ENCODE peak calls at places on chromosome 17, in nine cellular contexts. Y is HEK293T, A is HuH-7.5, M is choroid plexus epithelial cell, F is NCI-H2081, N is HS-5, S is NCI-H510A, J is neural crest cell, H is KG1. R is an unnamed sample.

GRCh38 chr17:20096430-20096829 is 87.3 kb downstream of the SPECC1 start:
- DNase-seq in H (no peak), J (no peak), S (no peak), N (no peak), F (no peak), A (no peak), M (no peak), Y (no peak), R (no peak)

GRCh38 chr17:49260011-49260921 is 29.7 kb upstream of the PHOSPHO1 start:
- DNase-seq in N (peak), Y (peak), F (peak), H (peak), M (peak), J (peak), S (peak), A (peak), R (peak)

GRCh38 chr17:27624555-27624954 is 6.4 kb upstream of the LGALS9 start:
- DNase-seq in F (no peak), N (no peak), H (no peak), A (no peak), Y (no peak), J (no peak), S (no peak), M (no peak), R (no peak)

GRCh38 chr17:44122825-44123355 is 551 bp downstream of the HDAC5 start:
- DNase-seq in A (no peak), H (no peak), Y (no peak), N (no peak), M (no peak), F (no peak), J (no peak), S (no peak), R (no peak)

GRCh38 chr17:80419255-80419654 is 4.3 kb downstream of the ENDOV start:
- DNase-seq in N (no peak), S (no peak), J (no peak), F (no peak), A (peak), M (no peak), H (no peak), Y (no peak), R (no peak)

GRCh38 chr17:16297367-16298139 is 55.7 kb downstream of the CENPV start:
- DNase-seq in A (no peak), J (no peak), F (no peak), H (no peak), Y (no peak), N (no peak), M (no peak), S (no peak), R (peak)

GRCh38 chr17:44840936-44841335 is 6.7 kb upstream of the HIGD1B start:
- DNase-seq in J (no peak), N (no peak), F (no peak), Y (no peak), H (no peak), S (no peak), A (no peak), M (no peak), R (no peak)

GRCh38 chr17:77356690-77357201 is 216.0 kb downstream of the SEC14L1 start:
- DNase-seq in Y (no peak), N (no peak), H (no peak), M (no peak), A (no peak), J (no peak), S (no peak), F (no peak), R (no peak)

GRCh38 chr17:66976781-66977201 is 12.3 kb downstream of the CACNG4 start:
- DNase-seq in A (no peak), Y (no peak), F (no peak), M (no peak), S (no peak), J (no peak), N (no peak), H (no peak), R (no peak)

GRCh38 chr17:80668375-80669149 is 123.9 kb downstream of the RPTOR start:
- DNase-seq in N (no peak), S (no peak), Y (no peak), M (no peak), H (no peak), F (no peak), J (no peak), A (no peak), R (peak)

GRCh38 chr17:80498242-80498919 is 22.0 kb upstream of the NPTX1 start:
- DNase-seq in J (peak), Y (no peak), F (no peak), S (no peak), N (no peak), A (no peak), H (no peak), M (peak), R (peak)

GRCh38 chr17:52306314-52306713 is 147.8 kb upstream of the CA10 start:
- DNase-seq in H (no peak), S (no peak), M (no peak), F (no peak), N (no peak), J (no peak), Y (no peak), A (no peak), R (no peak)

R was measured in HepG2.